ENCODE peak calls at places on chromosomes 16 and 17, in nine cellular contexts. E is CD8-positive, alpha-beta T cell; D is uterus; K is glutamatergic neuron; U is right cardiac atrium; M is body of pancreas; O is stimulated activated effector memory CD8-positive, alpha-beta T cell treated with anti-CD3 and anti-CD28 coated beads, Interleukin-12 subunit alpha, Interleukin-12 subunit beta, amount 100 ng/mL, for 72 hours; H is Daoy; F is upper lobe of right lung. N is an unnamed sample.

GRCh38 chr16:17346774-17347569 is 123.8 kb downstream of the XYLT1 start:
- DNase-seq in E (no peak), D (no peak), K (no peak), U (no peak), M (no peak), O (no peak), H (no peak), F (no peak), N (no peak)

GRCh38 chr16:3625911-3626732 is 14.7 kb upstream of the SLX4 start:
- DNase-seq in E (no peak), D (no peak), K (no peak), U (no peak), M (no peak), O (no peak), H (no peak), F (no peak), N (no peak)

GRCh38 chr17:78787444-78787843 is 5.4 kb upstream of the CYTH1 start:
- DNase-seq in E (no peak), D (no peak), K (no peak), U (no peak), M (no peak), O (no peak), H (no peak), F (peak), N (no peak)

GRCh38 chr16:8751481-8752311 is 45.7 kb downstream of the TMEM186 start:
- DNase-seq in E (no peak), D (no peak), K (no peak), U (no peak), M (peak), O (no peak), H (peak), F (no peak), N (no peak)

GRCh38 chr17:7060165-7060890 is 16.4 kb upstream of the SLC16A11 start:
- DNase-seq in E (no peak), D (no peak), K (no peak), U (no peak), M (no peak), O (peak), H (peak), F (no peak), N (no peak)

GRCh38 chr17:43720311-43721060 is 38.1 kb downstream of the SOST start:
- DNase-seq in E (peak), D (peak), K (peak), U (peak), M (peak), O (peak), H (peak), F (peak), N (peak)

GRCh38 chr17:80754846-80755245 is 210.2 kb downstream of the RPTOR start:
- DNase-seq in E (no peak), D (no peak), K (no peak), U (no peak), M (no peak), O (no peak), H (no peak), F (no peak), N (no peak)

GRCh38 chr16:68280160-68280559 is 15.8 kb downstream of the SLC7A6 start:
- DNase-seq in E (no peak), D (no peak), K (no peak), U (no peak), M (no peak), O (no peak), H (no peak), F (no peak), N (no peak)

GRCh38 chr17:58235821-58236220 is 2.6 kb upstream of the LPO start:
- DNase-seq in E (no peak), D (no peak), K (no peak), U (no peak), M (no peak), O (no peak), H (no peak), F (no peak), N (no peak)

GRCh38 chr16:86941731-86942468 is 363.6 kb downstream of the FOXL1 start:
- DNase-seq in E (no peak), D (no peak), K (no peak), U (no peak), M (no peak), O (no peak), H (no peak), F (peak), N (no peak)

GRCh38 chr16:87369796-87370719 is 13.5 kb downstream of the FBXO31 start:
- DNase-seq in E (no peak), D (no peak), K (no peak), U (peak), M (no peak), O (no peak), H (no peak), F (no peak), N (peak)

GRCh38 chr17:48012151-48012520 is 25.5 kb downstream of the COPZ2 start:
- DNase-seq in E (peak), D (no peak), K (peak), U (peak), M (peak), O (peak), H (peak), F (peak), N (peak)

GRCh38 chr17:28737316-28737715 is 6.5 kb upstream of the TRAF4 start:
- DNase-seq in E (no peak), D (no peak), K (no peak), U (peak), M (no peak), O (no peak), H (no peak), F (no peak), N (peak)

GRCh38 chr17:40621019-40621418 is 26.6 kb downstream of the SMARCE1 start:
- DNase-seq in E (no peak), D (no peak), K (no peak), U (no peak), M (no peak), O (no peak), H (no peak), F (no peak), N (no peak)

GRCh38 chr17:82097187-82097918 is 683 bp downstream of the FASN start:
- DNase-seq in E (no peak), D (peak), K (peak), U (peak), M (peak), O (peak), H (peak), F (peak), N (peak)

GRCh38 chr16:22625948-22626347 is 115.3 kb downstream of the NPIPB5 start:
- DNase-seq in E (no peak), D (no peak), K (no peak), U (no peak), M (no peak), O (no peak), H (no peak), F (no peak), N (no peak)

GRCh38 chr16:89099905-89100304 is 6.3 kb downstream of the ACSF3 start:
- DNase-seq in E (no peak), D (no peak), K (no peak), U (peak), M (no peak), O (no peak), H (no peak), F (no peak), N (no peak)

GRCh38 chr17:83151442-83152220 is 72.2 kb downstream of the METRNL start:
- DNase-seq in E (no peak), D (no peak), K (no peak), U (peak), M (no peak), O (no peak), H (no peak), F (no peak), N (no peak)

GRCh38 chr17:6107791-6108190 is 37.6 kb downstream of the WSCD1 start:
- DNase-seq in E (no peak), D (no peak), K (no peak), U (no peak), M (no peak), O (no peak), H (no peak), F (peak), N (no peak)

GRCh38 chr17:65542067-65542466 is 19.4 kb downstream of the AXIN2 start:
- DNase-seq in E (no peak), D (no peak), K (no peak), U (no peak), M (no peak), O (no peak), H (no peak), F (no peak), N (no peak)

GRCh38 chr17:63772801-63773271 is 561 bp downstream of the CCDC47 start:
- DNase-seq in E (no peak), D (no peak), K (no peak), U (no peak), M (no peak), O (no peak), H (peak), F (no peak), N (no peak)

GRCh38 chr16:4200781-4201137 is 41.1 kb downstream of the SRL start:
- DNase-seq in E (no peak), D (no peak), K (no peak), U (no peak), M (no peak), O (no peak), H (no peak), F (no peak), N (no peak)

GRCh38 chr17:65183736-65184135 is 46.6 kb downstream of the RGS9 start:
- DNase-seq in E (no peak), D (no peak), K (no peak), U (no peak), M (no peak), O (no peak), H (no peak), F (no peak), N (no peak)

GRCh38 chr17:33288954-33289353 is 4.1 kb downstream of the ASIC2 start:
- DNase-seq in E (no peak), D (no peak), K (no peak), U (no peak), M (no peak), O (no peak), H (no peak), F (no peak), N (no peak)

GRCh38 chr16:85975421-85976100 is 76.6 kb downstream of the IRF8 start:
- DNase-seq in E (no peak), D (no peak), K (no peak), U (no peak), M (no peak), O (no peak), H (no peak), F (no peak), N (no peak)

GRCh38 chr16:49407873-49408565 is 34.4 kb downstream of the C16orf78 start:
- DNase-seq in E (peak), D (peak), K (peak), U (peak), M (peak), O (peak), H (peak), F (peak), N (peak)

GRCh38 chr17:77365584-77366186 is 224.9 kb downstream of the SEC14L1 start:
- DNase-seq in E (peak), D (peak), K (no peak), U (peak), M (peak), O (no peak), H (peak), F (peak), N (no peak)

GRCh38 chr16:12507366-12507765 is 296.3 kb downstream of the CPPED1 start:
- DNase-seq in E (no peak), D (no peak), K (no peak), U (no peak), M (no peak), O (no peak), H (no peak), F (no peak), N (no peak)

GRCh38 chr16:60755907-60756306 is 1280.3 kb downstream of the CDH8 start:
- DNase-seq in E (no peak), D (no peak), K (no peak), U (no peak), M (no peak), O (no peak), H (no peak), F (no peak), N (no peak)

GRCh38 chr16:5323284-5323683 is 225.7 kb upstream of the EEF2KMT start:
- DNase-seq in E (no peak), D (no peak), K (no peak), U (no peak), M (no peak), O (no peak), H (no peak), F (no peak), N (no peak)

GRCh38 chr17:67376509-67376891 is 581 bp upstream of the PITPNC1 start:
- DNase-seq in E (peak), D (no peak), K (no peak), U (no peak), M (peak), O (no peak), H (no peak), F (no peak), N (no peak)

GRCh38 chr17:61862105-61862574 is 1.2 kb downstream of the BRIP1 start:
- DNase-seq in E (no peak), D (no peak), K (no peak), U (no peak), M (no peak), O (no peak), H (peak), F (no peak), N (no peak)

GRCh38 chr17:74842599-74843351 is 16.9 kb downstream of the GRIN2C start:
- DNase-seq in E (no peak), D (peak), K (peak), U (peak), M (peak), O (no peak), H (peak), F (peak), N (peak)

GRCh38 chr17:81928497-81929252 is 1.1 kb upstream of the MAFG start:
- DNase-seq in E (no peak), D (no peak), K (no peak), U (no peak), M (no peak), O (no peak), H (no peak), F (no peak), N (no peak)

GRCh38 chr16:67029249-67030096 is 524 bp downstream of the CBFB start:
- DNase-seq in E (peak), D (peak), K (peak), U (peak), M (peak), O (peak), H (peak), F (peak), N (peak)

GRCh38 chr16:76676356-76676755 is 399.2 kb downstream of the CNTNAP4 start:
- DNase-seq in E (no peak), D (no peak), K (no peak), U (no peak), M (peak), O (no peak), H (no peak), F (no peak), N (no peak)

GRCh38 chr16:58499615-58500328 is at the start of gene NDRG4:
- DNase-seq in E (peak), D (no peak), K (peak), U (peak), M (peak), O (no peak), H (peak), F (no peak), N (no peak)

GRCh38 chr16:56345406-56346050 is 79.8 kb downstream of the AMFR start:
- DNase-seq in E (no peak), D (no peak), K (no peak), U (peak), M (no peak), O (no peak), H (no peak), F (no peak), N (peak)

GRCh38 chr16:49858200-49859129 is 2.6 kb upstream of the ZNF423 start:
- DNase-seq in E (no peak), D (peak), K (peak), U (peak), M (peak), O (no peak), H (peak), F (peak), N (no peak)